ENCODE peak calls at places on chromosomes 1 and 21, in eight cellular contexts. J, R, B, L, I, G, S and T are unnamed samples.

GRCh38 chr21:43646550-43647260 is 12.6 kb downstream of the HSF2BP start:
- DNase-seq in J (peak), R (peak), B (peak), L (peak), I (peak), G (peak), S (peak), T (peak)

GRCh38 chr1:156964431-156964830 is 44.0 kb downstream of the LRRC71 start:
- DNase-seq in J (peak), R (no peak), B (no peak), L (no peak), I (no peak), G (no peak), S (no peak), T (no peak)

GRCh38 chr21:26506951-26507350 is 66.1 kb downstream of the CYYR1 start:
- DNase-seq in J (peak), R (no peak), B (no peak), L (no peak), I (no peak), G (no peak), S (no peak), T (no peak)

GRCh38 chr1:179007233-179007632 is 18.5 kb upstream of the FAM20B start:
- DNase-seq in J (no peak), R (no peak), B (no peak), L (no peak), I (no peak), G (no peak), S (no peak), T (no peak)

GRCh38 chr1:11629626-11630025 is 24.6 kb downstream of the FBXO2 start:
- DNase-seq in J (no peak), R (no peak), B (no peak), L (no peak), I (no peak), G (no peak), S (no peak), T (no peak)

GRCh38 chr1:66437136-66437401 is 96.9 kb upstream of the SGIP1 start:
- DNase-seq in J (no peak), R (no peak), B (no peak), L (no peak), I (no peak), G (no peak), S (no peak), T (no peak)

GRCh38 chr1:6870086-6870485 is 84.8 kb downstream of the CAMTA1 start:
- DNase-seq in J (peak), R (no peak), B (no peak), L (no peak), I (no peak), G (no peak), S (no peak), T (no peak)

GRCh38 chr21:34517491-34518245 is 5.7 kb upstream of the KCNE1 start:
- DNase-seq in J (no peak), R (no peak), B (no peak), L (no peak), I (no peak), G (no peak), S (no peak), T (no peak)

GRCh38 chr1:224525411-224526040 is 90.6 kb upstream of the CNIH3 start:
- DNase-seq in J (peak), R (no peak), B (no peak), L (no peak), I (no peak), G (no peak), S (no peak), T (no peak)

GRCh38 chr1:211951856-211952255 is 83.5 kb downstream of the INTS7 start:
- DNase-seq in J (no peak), R (no peak), B (no peak), L (no peak), I (no peak), G (no peak), S (no peak), T (no peak)

GRCh38 chr1:117592155-117592554 is 13.7 kb upstream of the TENT5C start:
- DNase-seq in J (no peak), R (no peak), B (no peak), L (no peak), I (no peak), G (no peak), S (no peak), T (no peak)

GRCh38 chr21:46439906-46440305 is 18.8 kb upstream of the DIP2A start:
- DNase-seq in J (no peak), R (peak), B (peak), L (no peak), I (no peak), G (no peak), S (no peak), T (no peak)

GRCh38 chr1:98321191-98321590 is 340.3 kb upstream of the SNX7 start:
- DNase-seq in J (no peak), R (no peak), B (no peak), L (no peak), I (no peak), G (no peak), S (no peak), T (no peak)

GRCh38 chr1:228515200-228515834 is 28.1 kb downstream of the RNF187 start:
- DNase-seq in J (no peak), R (no peak), B (no peak), L (no peak), I (no peak), G (no peak), S (peak), T (peak)

GRCh38 chr1:170707959-170708666 is 44.2 kb downstream of the PRRX1 start:
- DNase-seq in J (peak), R (no peak), B (no peak), L (no peak), I (no peak), G (no peak), S (no peak), T (no peak)

GRCh38 chr1:183000563-183000962 is 22.7 kb upstream of the LAMC1 start:
- DNase-seq in J (no peak), R (no peak), B (no peak), L (no peak), I (no peak), G (no peak), S (no peak), T (no peak)

GRCh38 chr21:40850071-40850470 is 3.1 kb upstream of the DSCAM start:
- DNase-seq in J (no peak), R (no peak), B (no peak), L (no peak), I (no peak), G (no peak), S (no peak), T (no peak)

GRCh38 chr1:55882931-55883330 is 667.8 kb upstream of the USP24 start:
- DNase-seq in J (no peak), R (no peak), B (no peak), L (no peak), I (no peak), G (no peak), S (no peak), T (no peak)

GRCh38 chr1:94884101-94884875 is 42.6 kb downstream of the CNN3 start:
- DNase-seq in J (no peak), R (no peak), B (no peak), L (no peak), I (no peak), G (no peak), S (peak), T (no peak)

GRCh38 chr1:37498872-37499617 is 15.5 kb downstream of the MEAF6 start:
- DNase-seq in J (no peak), R (no peak), B (no peak), L (no peak), I (no peak), G (no peak), S (no peak), T (no peak)

GRCh38 chr1:94958081-94958480 is 31.2 kb upstream of the CNN3 start:
- DNase-seq in J (no peak), R (no peak), B (no peak), L (no peak), I (no peak), G (no peak), S (no peak), T (no peak)

GRCh38 chr1:159992161-159992560 is 38.1 kb upstream of the SLAMF9 start:
- DNase-seq in J (no peak), R (no peak), B (no peak), L (no peak), I (no peak), G (no peak), S (no peak), T (no peak)

GRCh38 chr1:64881281-64881680 is 85.1 kb downstream of the JAK1 start:
- DNase-seq in J (peak), R (no peak), B (no peak), L (no peak), I (no peak), G (no peak), S (no peak), T (no peak)

GRCh38 chr1:33819913-33820311 is 44.0 kb upstream of the HMGB4 start:
- DNase-seq in J (no peak), R (no peak), B (no peak), L (no peak), I (no peak), G (no peak), S (no peak), T (no peak)

GRCh38 chr1:158246650-158247049 is 7.6 kb upstream of the CD1A start:
- DNase-seq in J (no peak), R (no peak), B (no peak), L (no peak), I (no peak), G (no peak), S (no peak), T (no peak)

GRCh38 chr1:112718691-112719418 is 3.7 kb upstream of the PPM1J start:
- DNase-seq in J (no peak), R (peak), B (peak), L (peak), I (peak), G (peak), S (peak), T (peak)

GRCh38 chr1:68808351-68808750 is 311.5 kb upstream of the DEPDC1 start:
- DNase-seq in J (no peak), R (no peak), B (no peak), L (no peak), I (no peak), G (no peak), S (no peak), T (no peak)

GRCh38 chr1:44798481-44799365 is 1.5 kb upstream of the PLK3 start:
- DNase-seq in J (no peak), R (no peak), B (peak), L (no peak), I (no peak), G (no peak), S (no peak), T (no peak)

GRCh38 chr1:14242145-14242544 is 356.3 kb upstream of the KAZN start:
- DNase-seq in J (no peak), R (no peak), B (no peak), L (no peak), I (no peak), G (no peak), S (no peak), T (no peak)

GRCh38 chr1:236395780-236396664 is 1.9 kb downstream of the EDARADD start:
- DNase-seq in J (no peak), R (no peak), B (no peak), L (no peak), I (peak), G (no peak), S (peak), T (peak)

GRCh38 chr1:204692320-204692851 is 6.8 kb upstream of the LRRN2 start:
- DNase-seq in J (no peak), R (no peak), B (no peak), L (no peak), I (no peak), G (no peak), S (no peak), T (no peak)